ENCODE peak calls at places on chromosomes 1 and 21, in nine cellular contexts. O, E, H, J, Q, L, X, B and T are unnamed samples.

GRCh38 chr21:41745971-41746743 is 20.7 kb downstream of the RIPK4 start:
- DNase-seq in O (no peak), E (no peak), H (no peak), J (no peak), Q (no peak), L (no peak), X (no peak), B (no peak), T (no peak)

GRCh38 chr1:184664042-184664659 is 90.5 kb downstream of the EDEM3 start:
- DNase-seq in O (peak; percentile 29), E (peak; percentile 67), H (peak; percentile 80), J (peak; percentile 81), Q (no peak), L (peak; percentile 77), X (peak; percentile 62), B (peak; percentile 79), T (peak; percentile 66)

GRCh38 chr21:26844258-26845065 is 747 bp downstream of the ADAMTS1 start:
- DNase-seq in O (no peak), E (peak; percentile 56), H (peak; percentile 62), J (peak; percentile 73), Q (no peak), L (peak; percentile 61), X (no peak), B (peak; percentile 70), T (no peak)

GRCh38 chr1:46535063-46535462 is 16.4 kb downstream of the KNCN start:
- DNase-seq in O (peak; percentile 47), E (peak; percentile 54), H (no peak), J (no peak), Q (no peak), L (peak; percentile 18), X (no peak), B (peak; percentile 20), T (no peak)

GRCh38 chr21:43598416-43599120 is 60.7 kb downstream of the HSF2BP start:
- DNase-seq in O (peak; percentile 56), E (no peak), H (peak; percentile 81), J (no peak), Q (no peak), L (peak; percentile 82), X (no peak), B (no peak), T (no peak)

GRCh38 chr1:171017431-171017830 is 73.3 kb upstream of the FMO3 start:
- DNase-seq in O (no peak), E (no peak), H (no peak), J (no peak), Q (no peak), L (no peak), X (no peak), B (no peak), T (no peak)

GRCh38 chr1:52368383-52369172 is 2.6 kb upstream of the CC2D1B start:
- DNase-seq in O (peak; percentile 91), E (peak; percentile 74), H (peak; percentile 48), J (peak; percentile 62), Q (peak; percentile 53), L (peak; percentile 45), X (peak; percentile 75), B (peak; percentile 62), T (peak; percentile 43)

GRCh38 chr1:167517535-167518330 is 596 bp downstream of the CD247 start:
- DNase-seq in O (no peak), E (no peak), H (no peak), J (no peak), Q (peak; percentile 34), L (no peak), X (no peak), B (peak; percentile 21), T (no peak)

GRCh38 chr1:203625623-203626189 is 926 bp upstream of the ATP2B4 start:
- DNase-seq in O (peak; percentile 97), E (peak; percentile 49), H (peak; percentile 64), J (peak; percentile 33), Q (peak; percentile 62), L (peak; percentile 65), X (peak; percentile 22), B (no peak), T (peak; percentile 60)

GRCh38 chr1:41164727-41165126 is 77.4 kb downstream of the SCMH1 start:
- DNase-seq in O (no peak), E (no peak), H (no peak), J (no peak), Q (no peak), L (no peak), X (no peak), B (no peak), T (no peak)

GRCh38 chr1:150563340-150564038 is 14.3 kb downstream of the ADAMTSL4 start:
- DNase-seq in O (peak; percentile 64), E (peak; percentile 75), H (peak; percentile 73), J (peak; percentile 80), Q (no peak), L (peak; percentile 56), X (peak; percentile 61), B (peak; percentile 53), T (peak; percentile 85)

GRCh38 chr1:165928075-165928731 is 100.8 kb downstream of the UCK2 start:
- DNase-seq in O (peak; percentile 63), E (peak; percentile 45), H (peak; percentile 57), J (no peak), Q (no peak), L (peak; percentile 58), X (no peak), B (peak; percentile 53), T (no peak)

GRCh38 chr1:58861510-58861909 is 77.7 kb upstream of the JUN start:
- DNase-seq in O (peak; percentile 72), E (no peak), H (no peak), J (no peak), Q (no peak), L (peak; percentile 51), X (no peak), B (no peak), T (no peak)

GRCh38 chr1:42221952-42222606 is 57.5 kb upstream of the GUCA2A start:
- DNase-seq in O (peak; percentile 54), E (no peak), H (peak; percentile 77), J (no peak), Q (no peak), L (peak; percentile 83), X (no peak), B (no peak), T (no peak)

GRCh38 chr1:158248122-158248521 is 6.1 kb upstream of the CD1A start:
- DNase-seq in O (no peak), E (no peak), H (no peak), J (no peak), Q (peak; percentile 85), L (no peak), X (peak; percentile 30), B (no peak), T (no peak)

GRCh38 chr1:158251160-158251559 is 3.1 kb upstream of the CD1A start:
- DNase-seq in O (no peak), E (no peak), H (no peak), J (no peak), Q (no peak), L (no peak), X (no peak), B (no peak), T (no peak)

GRCh38 chr1:158249646-158250045 is 4.6 kb upstream of the CD1A start:
- DNase-seq in O (no peak), E (no peak), H (no peak), J (no peak), Q (no peak), L (no peak), X (no peak), B (no peak), T (no peak)

GRCh38 chr1:158248771-158249170 is 5.5 kb upstream of the CD1A start:
- DNase-seq in O (no peak), E (no peak), H (no peak), J (no peak), Q (no peak), L (no peak), X (no peak), B (no peak), T (no peak)

GRCh38 chr1:158246650-158247049 is 7.6 kb upstream of the CD1A start:
- DNase-seq in O (peak; percentile 32), E (no peak), H (peak; percentile 33), J (no peak), Q (no peak), L (peak; percentile 21), X (no peak), B (no peak), T (no peak)
- TF ChIP-seq CTCF in O (peak; percentile 15), E (no peak), H (no peak), J (no peak), Q (no peak), L (no peak), X (peak; percentile 19), B (no peak), T (no peak)

DNA sequence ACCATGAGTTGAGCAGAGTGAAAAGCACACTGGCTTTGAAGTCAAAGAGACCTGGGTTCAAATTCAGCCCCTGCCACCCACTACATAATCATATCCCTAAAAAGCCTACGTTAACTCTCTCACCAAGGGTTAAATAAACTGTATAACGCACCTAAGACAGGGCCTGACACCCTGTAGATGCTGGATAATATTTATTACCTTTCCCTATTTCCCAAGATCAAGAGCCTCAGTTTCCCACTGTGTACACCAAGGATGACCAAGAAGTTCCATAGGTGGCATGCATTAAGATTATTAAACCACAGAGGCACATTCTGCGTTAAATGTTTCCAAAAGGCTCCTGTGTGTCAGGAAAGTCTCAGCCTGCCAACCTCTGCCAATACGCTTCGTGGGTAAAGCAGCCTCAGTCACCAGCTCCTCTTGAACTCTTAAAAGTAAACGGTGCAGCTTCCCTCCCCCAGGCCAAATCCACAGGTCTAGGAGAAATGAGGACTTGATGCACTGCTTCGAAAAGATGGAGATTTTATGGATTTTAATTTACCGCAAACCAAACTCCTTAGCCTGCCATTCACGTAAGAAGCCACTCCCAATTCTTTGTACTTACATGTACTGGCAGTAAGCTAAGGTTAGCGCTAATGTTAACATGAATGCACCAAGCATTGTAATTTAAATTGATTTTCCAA is 2.7 kb downstream of the USP24 start:
- DNase-seq in O (peak; percentile 53), E (no peak), H (no peak), J (no peak), Q (peak; percentile 27), L (no peak), X (no peak), B (no peak), T (no peak)
- H3K4me3 ChIP-seq in O (peak overlapping the region; percentile 92), E (no peak overlapping the region), H (no peak overlapping the region), J (peak overlapping the region; percentile 91), Q (peak overlapping the region; percentile 80), L (peak overlapping the region; percentile 61), X (peak overlapping the region; percentile 93), B (peak overlapping the region; percentile 82), T (no peak overlapping the region)

GRCh38 chr1:69073176-69073575 is 494.5 kb upstream of the LRRC7 start:
- DNase-seq in O (no peak), E (no peak), H (no peak), J (no peak), Q (no peak), L (no peak), X (no peak), B (no peak), T (no peak)
- TF ChIP-seq CTCF in O (peak; percentile 3), E (no peak), H (no peak), J (no peak), Q (no peak), L (peak; percentile 20), X (no peak), B (no peak), T (no peak)

DNA sequence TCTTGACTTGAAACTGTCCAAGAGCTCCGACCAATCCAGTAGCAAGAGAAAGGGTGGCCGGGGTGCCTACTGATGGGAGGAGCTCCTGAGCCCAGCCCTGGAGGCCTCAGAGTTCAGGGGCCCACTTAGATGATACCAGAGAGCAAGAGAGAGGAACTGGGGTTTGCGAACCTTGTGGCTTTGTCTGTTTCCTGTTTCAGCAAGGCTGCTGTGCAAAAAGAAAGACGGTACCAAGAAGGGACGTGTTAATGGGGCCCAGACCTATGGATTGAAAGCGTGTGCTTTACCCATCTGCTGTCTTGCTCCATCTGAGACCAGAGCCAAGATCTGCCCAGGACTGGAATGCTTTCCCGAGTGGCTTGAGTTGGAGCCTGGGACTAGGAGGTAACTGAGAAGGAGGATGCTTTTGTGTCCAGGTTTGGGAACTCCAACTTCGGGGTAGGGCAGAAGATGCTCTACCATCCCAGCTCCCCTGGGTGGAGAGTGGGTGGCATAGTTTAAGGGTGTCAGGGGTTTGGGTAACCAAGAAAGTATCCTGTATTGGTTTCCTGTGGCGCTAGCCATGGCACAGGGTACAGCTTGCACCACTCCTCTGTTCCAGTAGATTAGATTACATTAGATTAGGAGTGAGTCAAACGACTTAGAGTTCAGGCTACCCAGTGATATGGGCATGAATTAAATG is at the start of gene TRAF3IP3:
- DNase-seq in O (no peak), E (no peak), H (no peak), J (peak; percentile 50), Q (peak; percentile 87), L (no peak), X (peak; percentile 69), B (no peak), T (peak; percentile 53)
- H3K4me3 ChIP-seq in O (no peak within 1 kb of the TSS), E (no peak within 1 kb of the TSS), H (no peak within 1 kb of the TSS), J (peak within 1 kb of the TSS; percentile 34), Q (peak within 1 kb of the TSS; percentile 42), L (no peak within 1 kb of the TSS), X (peak within 1 kb of the TSS; percentile 70), B (no peak within 1 kb of the TSS), T (peak within 1 kb of the TSS; percentile 10)